ENCODE peak calls at places on chromosomes 16 and 17, in eight cellular contexts. L is astrocyte of the spinal cord; N is NCI-H1048; P is stimulated activated CD8-positive, alpha-beta memory T cell treated with anti-CD3 and anti-CD28 coated beads, Interleukin-4, amount 100 ng/mL, for 1 hour; J is spleen; Q is GM04503; I is stimulated activated CD4-positive, alpha-beta T cell treated with anti-CD3 and anti-CD28 coated beads, Interleukin-4, amount 100 ng/mL, for 24 hours; Z is breast epithelium. M is an unnamed sample.

GRCh38 chr16:89009343-89010209 is 32.6 kb upstream of the CBFA2T3 start:
- DNase-seq in L (no peak), N (no peak), P (no peak), J (peak; percentile 56), Q (no peak), I (peak; percentile 17), Z (no peak), M (peak; percentile 88)

GRCh38 chr16:57619606-57620315 is 8.7 kb upstream of the ADGRG1 start:
- DNase-seq in L (no peak), N (no peak), P (no peak), J (peak; percentile 67), Q (no peak), I (no peak), Z (peak; percentile 88), M (peak; percentile 87)

GRCh38 chr16:85246473-85246872 is 134.2 kb upstream of the CIBAR2 start:
- DNase-seq in L (no peak), N (no peak), P (no peak), J (no peak), Q (no peak), I (no peak), Z (no peak), M (no peak)

GRCh38 chr16:89489040-89489721 is 1.2 kb downstream of the ANKRD11 start:
- DNase-seq in L (peak; percentile 92), N (peak; percentile 13), P (peak; percentile 65), J (peak; percentile 95), Q (peak; percentile 83), I (peak; percentile 85), Z (peak; percentile 91), M (no peak)

GRCh38 chr17:40433551-40434384 is 9.5 kb upstream of the IGFBP4 start:
- DNase-seq in L (no peak), N (no peak), P (no peak), J (peak; percentile 57), Q (no peak), I (peak; percentile 20), Z (no peak), M (peak; percentile 48)

GRCh38 chr16:27730703-27731220 is 180.8 kb downstream of the KATNIP start:
- DNase-seq in L (no peak), N (no peak), P (no peak), J (no peak), Q (no peak), I (no peak), Z (no peak), M (no peak)

GRCh38 chr16:35741546-35741945 is 2282.1 kb downstream of the TP53TG3F start:
- DNase-seq in L (no peak), N (no peak), P (no peak), J (no peak), Q (no peak), I (no peak), Z (no peak), M (no peak)

GRCh38 chr16:49858200-49859129 is 2.6 kb upstream of the ZNF423 start:
- DNase-seq in L (no peak), N (no peak), P (no peak), J (no peak), Q (no peak), I (peak; percentile 31), Z (no peak), M (no peak)

GRCh38 chr17:77875051-77875780 is 83.3 kb upstream of the TNRC6C start:
- DNase-seq in L (peak; percentile 84), N (no peak), P (no peak), J (no peak), Q (peak; percentile 82), I (no peak), Z (peak; percentile 71), M (no peak)

GRCh38 chr17:20096430-20096829 is 87.3 kb downstream of the SPECC1 start:
- DNase-seq in L (no peak), N (no peak), P (no peak), J (no peak), Q (no peak), I (no peak), Z (no peak), M (no peak)

GRCh38 chr17:58577696-58578095 is 63.3 kb upstream of the MTMR4 start:
- DNase-seq in L (peak; percentile 19), N (peak; percentile 64), P (peak; percentile 15), J (peak; percentile 74), Q (no peak), I (peak; percentile 45), Z (peak; percentile 30), M (no peak)

GRCh38 chr17:7176870-7177209 is 2.3 kb downstream of the ASGR1 start:
- DNase-seq in L (no peak), N (no peak), P (no peak), J (no peak), Q (no peak), I (no peak), Z (no peak), M (no peak)

GRCh38 chr17:38510424-38511125 is 82.3 kb downstream of the ARHGAP23 start:
- DNase-seq in L (peak; percentile 35), N (no peak), P (no peak), J (no peak), Q (no peak), I (no peak), Z (no peak), M (no peak)

GRCh38 chr17:72715906-72716572 is 376.4 kb downstream of the SLC39A11 start:
- DNase-seq in L (peak; percentile 98), N (peak; percentile 41), P (no peak), J (no peak), Q (peak; percentile 92), I (no peak), Z (peak; percentile 71), M (no peak)

GRCh38 chr17:46108550-46109110 is 84.6 kb downstream of the KANSL1 start:
- DNase-seq in L (no peak), N (no peak), P (no peak), J (no peak), Q (no peak), I (no peak), Z (no peak), M (no peak)

GRCh38 chr16:56317998-56318912 is 107.1 kb downstream of the AMFR start:
- DNase-seq in L (peak; percentile 70), N (no peak), P (peak; percentile 61), J (peak; percentile 93), Q (no peak), I (peak; percentile 82), Z (peak; percentile 56), M (no peak)

GRCh38 chr16:3192476-3193019 is 4.5 kb downstream of the OR1F1 start:
- DNase-seq in L (no peak), N (no peak), P (no peak), J (no peak), Q (no peak), I (no peak), Z (no peak), M (no peak)

GRCh38 chr17:40310882-40311391 is 2.0 kb downstream of the RARA start:
- DNase-seq in L (no peak), N (no peak), P (no peak), J (no peak), Q (no peak), I (no peak), Z (peak; percentile 18), M (peak; percentile 72)

GRCh38 chr17:50165867-50166517 is at the start of gene SGCA:
- DNase-seq in L (no peak), N (no peak), P (no peak), J (peak; percentile 73), Q (no peak), I (no peak), Z (no peak), M (no peak)

GRCh38 chr17:40604327-40605080 is 39.2 kb upstream of the CCR7 start:
- DNase-seq in L (no peak), N (no peak), P (no peak), J (no peak), Q (no peak), I (no peak), Z (no peak), M (no peak)

GRCh38 chr17:30520436-30520835 is 43.2 kb downstream of the GOSR1 start:
- DNase-seq in L (peak; percentile 70), N (no peak), P (no peak), J (no peak), Q (peak; percentile 61), I (no peak), Z (no peak), M (no peak)

GRCh38 chr17:81734405-81735055 is 22.4 kb downstream of the SLC25A10 start:
- DNase-seq in L (no peak), N (no peak), P (no peak), J (peak; percentile 70), Q (no peak), I (no peak), Z (no peak), M (no peak)

GRCh38 chr16:22627043-22627442 is 116.4 kb downstream of the NPIPB5 start:
- DNase-seq in L (no peak), N (no peak), P (no peak), J (no peak), Q (no peak), I (no peak), Z (no peak), M (no peak)

GRCh38 chr17:17523001-17523713 is 27.0 kb upstream of the RASD1 start:
- DNase-seq in L (peak; percentile 83), N (no peak), P (no peak), J (no peak), Q (no peak), I (no peak), Z (no peak), M (no peak)

M was measured in chondrocyte.